ENCODE peak calls at places on chromosomes 6 and 20, in four cellular contexts. One of them, this sample, is unnamed.

GRCh38 chr6:338815-339262 is 46.6 kb downstream of the DUSP22 start:
- DNase-seq in H9: no peak
- DNase-seq in A549: no peak
- DNase-seq in mammary epithelial cell: no peak
- DNase-seq in this sample: peak

GRCh38 chr20:59692139-59692538 is 87.8 kb downstream of the PHACTR3 start:
- DNase-seq in H9: no peak
- DNase-seq in A549: no peak
- DNase-seq in mammary epithelial cell: no peak
- DNase-seq in this sample: no peak

GRCh38 chr6:145891126-145891525 is 73.0 kb downstream of the SHPRH start:
- DNase-seq in H9: no peak
- DNase-seq in A549: no peak
- DNase-seq in mammary epithelial cell: no peak
- DNase-seq in this sample: peak

GRCh38 chr6:150928882-150929281 is 63.4 kb downstream of the MTHFD1L start:
- DNase-seq in H9: peak
- DNase-seq in A549: no peak
- DNase-seq in mammary epithelial cell: no peak
- DNase-seq in this sample: no peak

GRCh38 chr6:128057541-128058335 is 156.9 kb upstream of the THEMIS start:
- DNase-seq in H9: no peak
- DNase-seq in A549: no peak
- DNase-seq in mammary epithelial cell: peak
- DNase-seq in this sample: no peak

GRCh38 chr20:33663161-33664084 is 1.3 kb downstream of the C20orf144 start:
- DNase-seq in H9: peak
- DNase-seq in A549: peak
- DNase-seq in mammary epithelial cell: peak
- DNase-seq in this sample: peak

GRCh38 chr6:63543982-63544381 is 28.3 kb upstream of the LOC128125822 start:
- DNase-seq in H9: no peak
- DNase-seq in A549: no peak
- DNase-seq in mammary epithelial cell: no peak
- DNase-seq in this sample: no peak

GRCh38 chr6:148760568-148761531 is 14.0 kb downstream of the UST start:
- DNase-seq in H9: peak
- DNase-seq in A549: no peak
- DNase-seq in mammary epithelial cell: peak
- DNase-seq in this sample: no peak

GRCh38 chr6:54846857-54847721 is 518 bp downstream of the FAM83B start:
- DNase-seq in H9: peak
- DNase-seq in A549: no peak
- DNase-seq in mammary epithelial cell: no peak
- DNase-seq in this sample: no peak

GRCh38 chr6:119207327-119207726 is 128.9 kb upstream of the FAM184A start:
- DNase-seq in H9: no peak
- DNase-seq in A549: no peak
- DNase-seq in mammary epithelial cell: no peak
- DNase-seq in this sample: no peak

GRCh38 chr20:19886666-19887288 is 128.7 kb downstream of the RIN2 start:
- DNase-seq in H9: no peak
- DNase-seq in A549: peak
- DNase-seq in mammary epithelial cell: peak
- DNase-seq in this sample: no peak

GRCh38 chr20:13452470-13453124 is 186.1 kb downstream of the TASP1 start:
- DNase-seq in H9: no peak
- DNase-seq in A549: no peak
- DNase-seq in mammary epithelial cell: no peak
- DNase-seq in this sample: no peak

GRCh38 chr20:56610098-56610497 is 19.0 kb upstream of the TFAP2C start:
- DNase-seq in H9: no peak
- DNase-seq in A549: no peak
- DNase-seq in mammary epithelial cell: no peak
- DNase-seq in this sample: no peak

GRCh38 chr6:31776961-31777666 is at the start of gene VWA7:
- DNase-seq in H9: no peak
- DNase-seq in A549: peak
- DNase-seq in mammary epithelial cell: peak
- DNase-seq in this sample: peak

GRCh38 chr20:49549806-49550551 is 18.0 kb downstream of the PTGIS start:
- DNase-seq in H9: no peak
- DNase-seq in A549: no peak
- DNase-seq in mammary epithelial cell: no peak
- DNase-seq in this sample: no peak

GRCh38 chr20:46307139-46307998 is 929 bp downstream of the CDH22 start:
- DNase-seq in H9: peak
- DNase-seq in A549: peak
- DNase-seq in mammary epithelial cell: peak
- DNase-seq in this sample: peak

GRCh38 chr6:153553627-153554026 is 422.5 kb upstream of the RGS17 start:
- DNase-seq in H9: peak
- DNase-seq in A549: no peak
- DNase-seq in mammary epithelial cell: peak
- DNase-seq in this sample: no peak

GRCh38 chr20:62710886-62711702 is 2.5 kb downstream of the NTSR1 start:
- DNase-seq in H9: no peak
- DNase-seq in A549: peak
- DNase-seq in mammary epithelial cell: peak
- DNase-seq in this sample: no peak

GRCh38 chr20:50112512-50113419 is at the start of gene UBE2V1:
- DNase-seq in H9: peak
- DNase-seq in A549: peak
- DNase-seq in mammary epithelial cell: peak
- DNase-seq in this sample: peak

DNA sequence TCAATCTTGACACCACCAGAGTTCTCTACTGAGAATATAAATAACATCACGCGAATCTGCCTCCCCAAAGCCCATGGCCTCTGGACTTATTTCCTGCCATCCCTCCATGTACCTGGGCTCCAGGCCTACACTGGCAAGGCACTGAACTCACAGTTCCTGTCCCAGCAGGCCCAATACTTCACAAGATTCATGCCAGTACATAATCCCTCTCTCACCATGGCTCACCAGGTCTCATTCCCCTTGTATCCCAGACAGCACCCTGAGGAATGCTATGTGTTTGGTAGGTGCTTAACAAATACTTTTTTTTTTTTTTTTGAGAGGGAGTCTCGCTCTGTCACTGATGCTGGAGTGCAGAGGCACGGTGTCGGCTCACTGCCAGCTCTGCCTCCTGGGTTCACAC is 1.9 kb downstream of the KIF16B start:
- DNase-seq in H9: no peak
- DNase-seq in A549: no peak
- DNase-seq in mammary epithelial cell: peak
- DNase-seq in this sample: no peak
- H3K4me2 ChIP-seq in H9: no peak
- H3K4me2 ChIP-seq in A549: peak
- H3K4me2 ChIP-seq in mammary epithelial cell: peak
- H3K4me2 ChIP-seq in this sample: no peak

GRCh38 chr20:32326507-32326851 is 31.7 kb upstream of the ASXL1 start:
- DNase-seq in H9: no peak
- DNase-seq in A549: no peak
- DNase-seq in mammary epithelial cell: no peak
- DNase-seq in this sample: no peak
- H3K4me2 ChIP-seq in H9: no peak
- H3K4me2 ChIP-seq in A549: peak
- H3K4me2 ChIP-seq in mammary epithelial cell: no peak
- H3K4me2 ChIP-seq in this sample: peak

GRCh38 chr6:84549912-84550311 is 214.5 kb downstream of the TBX18 start:
- DNase-seq in H9: peak
- DNase-seq in A549: no peak
- DNase-seq in mammary epithelial cell: no peak
- DNase-seq in this sample: no peak

GRCh38 chr6:84551797-84552196 is 212.6 kb downstream of the TBX18 start:
- DNase-seq in H9: no peak
- DNase-seq in A549: no peak
- DNase-seq in mammary epithelial cell: no peak
- DNase-seq in this sample: no peak

GRCh38 chr6:84547341-84547794 is 217.0 kb downstream of the TBX18 start:
- DNase-seq in H9: no peak
- DNase-seq in A549: no peak
- DNase-seq in mammary epithelial cell: no peak
- DNase-seq in this sample: no peak

GRCh38 chr6:84546427-84546914 is 217.9 kb downstream of the TBX18 start:
- DNase-seq in H9: no peak
- DNase-seq in A549: no peak
- DNase-seq in mammary epithelial cell: no peak
- DNase-seq in this sample: no peak
- H3K4me2 ChIP-seq in H9: no peak
- H3K4me2 ChIP-seq in A549: no peak
- H3K4me2 ChIP-seq in mammary epithelial cell: no peak
- H3K4me2 ChIP-seq in this sample: no peak

DNA sequence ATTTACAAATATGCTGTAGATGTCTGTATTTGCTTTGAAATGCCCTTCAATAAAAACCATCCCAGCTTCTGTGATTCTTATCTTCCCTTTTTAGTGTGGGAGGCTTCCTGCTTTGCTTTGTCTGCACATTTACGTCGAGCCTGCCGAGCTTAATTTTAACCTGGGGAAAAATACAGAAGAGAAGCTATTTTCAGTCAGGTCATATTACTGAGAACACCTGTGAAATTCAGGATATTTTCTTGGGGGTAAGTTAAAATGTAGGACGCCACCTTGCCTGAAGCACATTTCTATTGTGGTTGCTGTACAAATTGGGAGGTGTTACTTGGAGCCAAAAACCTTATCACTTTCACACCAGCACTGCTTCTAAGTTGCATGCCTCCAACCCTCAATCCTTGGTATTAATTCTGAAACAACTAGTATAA is 43.6 kb upstream of the FUCA2 start:
- DNase-seq in H9: no peak
- DNase-seq in A549: no peak
- DNase-seq in mammary epithelial cell: no peak
- DNase-seq in this sample: peak
- H3K4me2 ChIP-seq in H9: no peak
- H3K4me2 ChIP-seq in A549: no peak
- H3K4me2 ChIP-seq in mammary epithelial cell: peak
- H3K4me2 ChIP-seq in this sample: peak

DNA sequence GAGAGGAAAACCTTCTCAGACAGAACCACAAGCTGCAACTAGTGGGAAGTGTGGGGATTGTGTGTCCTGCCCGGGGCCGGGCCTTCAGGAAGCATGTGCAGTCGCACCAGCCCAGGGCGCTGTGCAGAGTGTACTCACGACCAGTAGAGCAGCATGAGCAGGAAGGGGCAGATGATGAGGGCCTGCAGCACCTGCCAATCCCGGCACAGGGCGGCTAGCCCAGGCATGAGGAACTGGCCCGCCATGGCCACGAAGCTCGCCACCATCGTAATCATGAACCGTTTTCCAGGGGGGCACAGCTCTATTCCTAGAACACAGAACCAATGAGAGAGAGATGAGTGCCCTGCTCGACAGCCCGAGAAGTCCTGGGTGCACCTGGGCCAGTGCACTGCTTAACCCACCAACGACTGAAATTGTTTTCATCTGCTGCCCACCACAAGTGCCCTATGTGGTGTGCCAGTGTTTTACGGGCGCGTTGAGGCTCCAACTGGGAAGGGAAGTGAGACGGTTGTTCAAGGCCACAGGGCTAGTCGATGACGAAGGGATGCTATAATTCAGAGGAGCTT is 65.0 kb downstream of the PSMG4 start:
- DNase-seq in H9: no peak
- DNase-seq in A549: no peak
- DNase-seq in mammary epithelial cell: no peak
- DNase-seq in this sample: no peak
- H3K4me2 ChIP-seq in H9: no peak
- H3K4me2 ChIP-seq in A549: peak
- H3K4me2 ChIP-seq in mammary epithelial cell: peak
- H3K4me2 ChIP-seq in this sample: no peak

This sample was measured in endothelial cell of umbilical vein.